ENCODE peak calls at places on chromosomes 5 and 9, in four cellular contexts. I is H1, W is K562, J is SK-N-SH. Q is an unnamed sample.

GRCh38 chr5:143886621-143887301 is 74.8 kb downstream of the HMHB1 start:
- DNase-seq in W (no peak), I (no peak), J (peak), Q (no peak)

GRCh38 chr9:93830224-93830596 is 124.9 kb downstream of the BARX1 start:
- DNase-seq in I (no peak), J (no peak), W (no peak), Q (no peak)

GRCh38 chr9:4904322-4905134 is 80.5 kb upstream of the JAK2 start:
- DNase-seq in J (no peak), I (no peak), W (no peak), Q (no peak)

GRCh38 chr5:425714-426113 is 17.3 kb upstream of the EXOC3 start:
- DNase-seq in I (no peak), W (no peak), J (no peak), Q (no peak)

GRCh38 chr9:122095010-122095767 is 2.1 kb upstream of the TTLL11 start:
- DNase-seq in I (no peak), W (peak), J (peak), Q (peak)

GRCh38 chr5:36573441-36573840 is 33.0 kb upstream of the SLC1A3 start:
- DNase-seq in J (no peak), I (no peak), W (no peak), Q (no peak)

GRCh38 chr5:168651654-168652053 is 72.5 kb upstream of the PANK3 start:
- DNase-seq in I (no peak), W (no peak), J (no peak), Q (no peak)

GRCh38 chr9:124011460-124012301 is at the start of gene LHX2:
- DNase-seq in I (peak), W (peak), J (peak), Q (peak)

GRCh38 chr5:1159774-1160406 is 41.5 kb upstream of the SLC6A19 start:
- DNase-seq in I (no peak), J (no peak), W (no peak), Q (no peak)

GRCh38 chr5:164375051-164375450 is 869.6 kb downstream of the MAT2B start:
- DNase-seq in I (no peak), W (no peak), J (no peak), Q (no peak)

GRCh38 chr9:106678273-106678672 is 184.7 kb upstream of the ZNF462 start:
- DNase-seq in J (no peak), W (no peak), I (no peak), Q (no peak)

GRCh38 chr9:136686794-136687711 is at the start of gene AGPAT2:
- DNase-seq in W (peak), I (no peak), J (peak), Q (peak)

GRCh38 chr5:122586351-122586750 is 188.5 kb upstream of the SNX2 start:
- DNase-seq in I (no peak), J (no peak), W (no peak), Q (no peak)

GRCh38 chr5:2538169-2538568 is 213.3 kb downstream of the IRX2 start:
- DNase-seq in I (no peak), J (no peak), W (no peak), Q (peak)

GRCh38 chr5:80871541-80871961 is 88.6 kb upstream of the RASGRF2 start:
- DNase-seq in W (peak), I (no peak), J (no peak), Q (no peak)

GRCh38 chr5:14879985-14880589 is 8.5 kb upstream of the ANKH start:
- DNase-seq in I (no peak), W (no peak), J (no peak), Q (no peak)

GRCh38 chr9:137127301-137128157 is 11.4 kb upstream of the GRIN1 start:
- DNase-seq in W (peak), J (no peak), I (no peak), Q (no peak)

GRCh38 chr9:113290052-113290607 is 13.0 kb downstream of the RNF183 start:
- DNase-seq in J (no peak), W (no peak), I (no peak), Q (no peak)

GRCh38 chr5:96626956-96627355 is 35.2 kb upstream of the CAST start:
- DNase-seq in J (no peak), I (no peak), W (no peak), Q (no peak)

GRCh38 chr5:53738105-53738504 is 177.7 kb downstream of the NDUFS4 start:
- DNase-seq in W (no peak), J (no peak), I (no peak), Q (no peak)

GRCh38 chr9:19230356-19231125 is at the start of gene DENND4C:
- DNase-seq in W (peak), I (peak), J (peak), Q (peak)

GRCh38 chr9:19232117-19232829 is 1.8 kb downstream of the DENND4C start:
- DNase-seq in J (no peak), W (peak), I (no peak), Q (no peak)

GRCh38 chr9:19233344-19233743 is 2.9 kb downstream of the DENND4C start:
- DNase-seq in J (no peak), W (no peak), I (no peak), Q (no peak)

GRCh38 chr9:19231126-19232035 is 888 bp downstream of the DENND4C start:
- DNase-seq in W (peak), J (peak), I (no peak), Q (peak)

DNA sequence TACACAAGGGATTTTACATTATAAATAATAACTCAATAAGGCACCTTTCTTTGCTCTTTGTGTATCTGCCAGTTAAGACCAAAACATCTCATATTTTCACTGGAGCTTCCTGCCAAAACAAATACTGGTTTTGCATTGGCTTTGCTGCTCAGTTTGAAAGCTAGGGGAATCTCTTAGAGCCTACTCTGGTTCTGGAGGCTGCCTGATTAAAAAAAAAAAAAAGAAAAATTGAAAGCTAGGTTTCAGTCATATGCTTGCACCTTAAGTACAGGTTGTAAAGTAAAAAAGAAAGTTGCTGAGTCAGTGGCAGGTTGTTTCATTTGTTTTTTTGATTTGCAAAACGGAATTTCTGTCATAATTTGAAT is 2.3 kb downstream of the DENND4C start:
- DNase-seq in I (no peak), J (peak), W (peak), Q (no peak)
- TF ChIP-seq TEAD4 in I (no peak), J (no peak), W (no peak), Q (no peak)

GRCh38 chr5:34659168-34659567 is 3.0 kb downstream of the RAI14 start:
- DNase-seq in I (no peak), W (no peak), J (no peak), Q (no peak)
- TF ChIP-seq TEAD4 in I (no peak), W (no peak), J (no peak), Q (no peak)

GRCh38 chr5:61931236-61931635 is 374.8 kb upstream of the KIF2A start:
- DNase-seq in I (no peak), J (no peak), W (no peak), Q (no peak)

DNA sequence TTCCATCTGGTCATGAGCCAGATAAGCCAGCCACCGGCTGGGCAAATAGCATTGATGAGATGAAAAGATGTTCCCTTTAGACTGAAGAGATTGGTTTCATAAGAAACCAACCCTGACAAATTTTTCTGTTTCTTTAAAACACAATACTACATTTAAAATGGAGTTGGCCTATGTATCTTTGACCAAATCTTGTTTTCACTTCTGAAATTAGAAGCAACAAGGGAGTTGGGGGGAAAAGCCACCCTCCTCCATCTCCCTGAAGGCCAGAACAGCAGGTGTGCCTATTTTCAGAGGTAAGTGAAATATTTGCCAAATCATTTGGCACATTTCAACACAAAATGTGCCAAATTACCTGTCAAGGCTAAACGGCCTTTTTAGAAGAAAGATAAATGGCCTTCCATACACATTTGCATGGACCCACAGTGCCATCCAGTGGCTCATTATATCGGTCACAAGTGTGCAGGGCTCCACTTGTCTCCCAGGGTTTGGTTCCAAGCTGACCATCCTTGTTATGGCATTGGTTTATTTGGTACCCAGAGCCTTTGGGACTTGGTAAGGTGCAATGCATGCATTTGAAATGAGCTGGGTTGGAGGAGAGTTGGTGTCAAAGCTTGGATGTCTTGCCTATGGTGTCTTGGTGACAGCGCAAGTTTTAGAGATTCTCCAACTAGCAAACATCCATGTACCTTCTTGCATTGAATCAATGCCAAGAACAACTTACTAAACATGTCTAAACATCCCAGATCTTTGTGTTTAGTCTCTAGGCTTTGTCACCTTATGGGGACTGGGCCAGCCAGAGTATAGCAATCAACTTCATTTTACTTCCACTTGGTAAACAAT is 372.0 kb upstream of the KIF2A start:
- DNase-seq in I (no peak), W (peak), J (peak), Q (peak)
- TF ChIP-seq TEAD4 in I (no peak), W (no peak), J (no peak), Q (no peak)

DNA sequence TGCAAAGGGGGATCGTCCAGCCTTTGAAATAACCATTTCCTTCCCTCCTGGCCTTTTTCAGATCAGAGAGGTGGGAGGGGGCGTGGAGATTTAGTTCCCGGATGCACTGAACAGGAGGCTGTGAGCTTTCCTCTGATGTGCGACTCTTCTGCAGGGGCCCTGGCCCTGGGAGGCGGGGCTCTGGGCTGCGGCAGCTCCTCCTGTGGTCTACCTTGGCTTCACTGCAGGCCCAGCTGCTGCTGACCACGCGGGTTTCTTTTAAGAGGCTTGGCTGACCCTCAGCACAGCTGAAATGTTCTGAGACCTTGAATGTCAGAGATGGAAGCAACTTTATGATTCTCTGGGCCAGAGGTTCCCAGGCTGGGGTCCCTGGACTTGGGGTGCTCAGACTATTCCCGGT is 27.0 kb upstream of the COL15A1 start:
- DNase-seq in W (peak), I (no peak), J (no peak), Q (peak)
- TF ChIP-seq TEAD4 in W (no peak), I (no peak), J (no peak), Q (no peak)

DNA sequence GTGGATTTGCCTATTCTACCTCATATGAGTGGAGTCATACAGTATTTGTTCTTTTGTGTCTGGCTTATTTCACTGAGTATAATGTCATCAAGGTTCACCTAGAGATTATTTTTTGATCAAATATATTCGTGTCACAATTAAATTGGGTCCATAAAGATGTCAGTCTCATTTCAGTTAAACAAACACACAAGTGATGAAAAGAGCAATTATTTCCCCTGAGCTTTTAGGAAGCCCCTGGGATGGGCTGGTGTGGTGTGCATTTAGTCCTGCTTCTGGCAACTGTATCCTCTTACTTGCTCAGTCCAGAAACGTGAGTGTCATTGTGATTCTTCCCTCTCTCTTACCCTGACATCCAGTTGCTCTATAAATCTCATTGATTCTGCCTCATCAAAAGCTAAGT is 52.8 kb upstream of the CARTPT start:
- DNase-seq in I (no peak), W (no peak), J (no peak), Q (no peak)
- TF ChIP-seq TEAD4 in I (no peak), W (no peak), J (no peak), Q (no peak)

GRCh38 chr5:6780802-6781391 is 67.7 kb downstream of the TENT4A start:
- DNase-seq in J (peak), W (peak), I (no peak), Q (no peak)
- TF ChIP-seq TEAD4 in J (no peak), W (no peak), I (peak), Q (no peak)

Q was measured in WTC11.